ENCODE peak calls at places on chromosomes 2 and 18, in seven cellular contexts. E is bronchial epithelial cell; L is left ventricle myocardium inferior; Z is NCI-H524; A is NCI-H2029 treated with DMSO at 0.1 percent for 48 hours; R is stimulated activated CD8-positive, alpha-beta memory T cell treated with anti-CD3 and anti-CD28 coated beads, Interleukin-15, amount 100 ng/mL, for 1 hour; J is HCEC 1CT. X is an unnamed sample.

GRCh38 chr2:46349115-46349547 is 51.9 kb downstream of the EPAS1 start:
- DNase-seq in A (no peak), L (no peak), Z (no peak), E (no peak), R (no peak), J (no peak), X (no peak)

GRCh38 chr2:173271825-173272224 is 82.8 kb upstream of the CDCA7 start:
- DNase-seq in E (peak), L (no peak), Z (no peak), R (no peak), J (peak), A (no peak), X (no peak)

GRCh38 chr2:74053959-74054715 is 69.4 kb downstream of the TET3 start:
- DNase-seq in L (no peak), J (no peak), A (no peak), Z (no peak), E (peak), R (no peak), X (no peak)

GRCh38 chr2:219419331-219420197 is 1.4 kb downstream of the DES start:
- DNase-seq in L (peak), R (no peak), Z (no peak), A (no peak), J (no peak), E (no peak), X (no peak)

GRCh38 chr2:29113891-29114321 is 1.3 kb upstream of the CLIP4 start:
- DNase-seq in R (no peak), Z (peak), A (peak), E (peak), L (peak), J (peak), X (no peak)

GRCh38 chr2:72141032-72141645 is 6.5 kb downstream of the CYP26B1 start:
- DNase-seq in L (peak), R (no peak), J (no peak), Z (no peak), E (no peak), A (no peak), X (no peak)

GRCh38 chr2:16767789-16768188 is 102.2 kb upstream of the CYRIA start:
- DNase-seq in Z (no peak), A (no peak), E (peak), R (no peak), J (no peak), L (no peak), X (no peak)

GRCh38 chr18:51020536-51020935 is 9.5 kb upstream of the SMAD4 start:
- DNase-seq in J (no peak), A (no peak), Z (peak), E (no peak), L (no peak), R (no peak), X (no peak)

GRCh38 chr2:31598694-31599093 is 18.0 kb upstream of the SRD5A2 start:
- DNase-seq in A (no peak), R (no peak), Z (no peak), L (no peak), J (no peak), E (no peak), X (no peak)

GRCh38 chr2:101613073-101613704 is 84.3 kb upstream of the MAP4K4 start:
- DNase-seq in E (no peak), R (no peak), J (no peak), L (no peak), Z (peak), A (no peak), X (no peak)

GRCh38 chr2:69973335-69973735 is 11.9 kb upstream of the ASPRV1 start:
- DNase-seq in L (no peak), A (no peak), J (peak), E (no peak), Z (no peak), R (no peak), X (no peak)

GRCh38 chr2:7744827-7745226 is 827.6 kb downstream of the RNF144A start:
- DNase-seq in R (no peak), E (peak), J (no peak), L (no peak), A (peak), Z (no peak), X (peak)

GRCh38 chr18:79848579-79849327 is 51.0 kb downstream of the KCNG2 start:
- DNase-seq in R (no peak), Z (no peak), J (no peak), A (no peak), L (no peak), E (no peak), X (no peak)

GRCh38 chr2:193868833-193869232 is 1674.1 kb upstream of the TMEFF2 start:
- DNase-seq in Z (no peak), J (peak), R (no peak), E (peak), L (no peak), A (peak), X (no peak)

GRCh38 chr18:49764032-49764431 is 49.3 kb downstream of the ACAA2 start:
- DNase-seq in A (no peak), E (no peak), L (no peak), Z (no peak), R (no peak), J (no peak), X (no peak)

GRCh38 chr2:3127710-3128109 is 249.9 kb downstream of the EIPR1 start:
- DNase-seq in J (no peak), L (no peak), Z (peak), E (no peak), A (no peak), R (no peak), X (no peak)

GRCh38 chr18:61833387-61833786 is 59.4 kb downstream of the RNF152 start:
- DNase-seq in E (no peak), A (no peak), L (no peak), R (no peak), J (peak), Z (no peak), X (no peak)